ENCODE peak calls at places on chromosomes 13 and 19, in nine cellular contexts. U, Q, I, Z, B, T, W, A and R are unnamed samples.

GRCh38 chr13:48320906-48321510 is 17.5 kb downstream of the RB1 start:
- DNase-seq in U (no peak), Q (no peak), I (no peak), Z (no peak), B (no peak), T (no peak), W (no peak), A (no peak), R (no peak)

GRCh38 chr13:89496478-89496877 is 1825.3 kb downstream of the SLITRK5 start:
- DNase-seq in U (no peak), Q (no peak), I (no peak), Z (no peak), B (no peak), T (no peak), W (no peak), A (peak; percentile 5), R (no peak)

GRCh38 chr13:96948127-96948526 is 46.1 kb downstream of the OXGR1 start:
- DNase-seq in U (no peak), Q (no peak), I (no peak), Z (no peak), B (no peak), T (no peak), W (no peak), A (no peak), R (no peak)

GRCh38 chr19:23520441-23520840 is 125.2 kb upstream of the ZNF91 start:
- DNase-seq in U (no peak), Q (no peak), I (no peak), Z (no peak), B (no peak), T (no peak), W (no peak), A (no peak), R (no peak)

GRCh38 chr19:49512970-49513745 is 697 bp downstream of the FCGRT start:
- DNase-seq in U (peak; percentile 12), Q (no peak), I (no peak), Z (no peak), B (no peak), T (peak; percentile 40), W (peak; percentile 73), A (peak; percentile 87), R (no peak)

GRCh38 chr13:30725331-30726085 is 9.8 kb upstream of the ALOX5AP start:
- DNase-seq in U (no peak), Q (no peak), I (no peak), Z (no peak), B (no peak), T (no peak), W (no peak), A (no peak), R (no peak)

GRCh38 chr19:55590621-55591020 is 8.7 kb downstream of the FIZ1 start:
- DNase-seq in U (no peak), Q (no peak), I (no peak), Z (no peak), B (no peak), T (peak; percentile 54), W (no peak), A (peak; percentile 24), R (no peak)

GRCh38 chr19:47371269-47371668 is 22.2 kb downstream of the DHX34 start:
- DNase-seq in U (no peak), Q (no peak), I (no peak), Z (no peak), B (no peak), T (no peak), W (no peak), A (no peak), R (no peak)

GRCh38 chr19:28864577-28865042 is 348.3 kb downstream of the UQCRFS1 start:
- DNase-seq in U (no peak), Q (no peak), I (no peak), Z (no peak), B (no peak), T (no peak), W (no peak), A (no peak), R (no peak)

GRCh38 chr13:36377822-36378480 is 31.8 kb upstream of the SPART start:
- DNase-seq in U (no peak), Q (no peak), I (no peak), Z (no peak), B (no peak), T (no peak), W (no peak), A (no peak), R (no peak)